ENCODE peak calls at places on chromosomes 1 and 21, in ten cellular contexts. Z, N, T, E, C, S, K, P, U and V are unnamed samples.

GRCh38 chr1:226723640-226724532 is 15.2 kb downstream of the ITPKB start:
- DNase-seq in Z (no peak), C (peak), P (no peak), K (no peak), U (peak), E (peak), N (peak), T (no peak), S (peak), V (peak)

GRCh38 chr1:1943834-1944570 is 24.9 kb upstream of the TMEM52 start:
- DNase-seq in S (peak), T (peak), P (peak), C (peak), K (peak), Z (peak), U (peak), N (peak), E (peak), V (peak)

GRCh38 chr1:232586679-232587078 is 43.3 kb downstream of the SIPA1L2 start:
- DNase-seq in E (no peak), Z (no peak), K (no peak), P (no peak), N (no peak), S (no peak), U (no peak), C (no peak), T (no peak), V (no peak)

GRCh38 chr1:65514083-65514482 is 93.6 kb downstream of the LEPR start:
- DNase-seq in Z (no peak), T (no peak), K (peak), P (no peak), C (peak), N (no peak), U (no peak), E (no peak), S (no peak), V (no peak)

GRCh38 chr1:11942280-11942679 is 7.8 kb downstream of the PLOD1 start:
- DNase-seq in E (no peak), K (no peak), S (no peak), T (no peak), Z (no peak), C (no peak), U (no peak), N (no peak), P (no peak), V (no peak)

GRCh38 chr1:238558156-238558555 is 667.4 kb upstream of the ZP4 start:
- DNase-seq in C (peak), T (no peak), S (no peak), E (no peak), U (no peak), N (peak), Z (no peak), K (no peak), P (no peak), V (no peak)

GRCh38 chr1:14826172-14826636 is 227.7 kb downstream of the KAZN start:
- DNase-seq in Z (no peak), E (no peak), T (no peak), N (no peak), U (no peak), C (peak), P (no peak), K (peak), S (no peak), V (no peak)

GRCh38 chr1:36796101-36796590 is 238.2 kb downstream of the GRIK3 start:
- DNase-seq in T (no peak), Z (no peak), E (no peak), P (no peak), C (no peak), K (no peak), U (no peak), N (no peak), S (no peak), V (no peak)

GRCh38 chr21:46295177-46295711 is 9.1 kb downstream of the YBEY start:
- DNase-seq in Z (no peak), U (peak), C (peak), T (no peak), E (no peak), N (no peak), P (no peak), S (peak), K (no peak), V (peak)

GRCh38 chr1:32830092-32830852 is 12.8 kb downstream of the S100PBP start:
- DNase-seq in Z (no peak), T (no peak), U (no peak), K (no peak), E (no peak), S (no peak), P (no peak), N (no peak), C (no peak), V (no peak)

GRCh38 chr1:17195731-17196130 is 9.2 kb upstream of the PADI1 start:
- DNase-seq in N (no peak), C (no peak), E (no peak), Z (no peak), U (no peak), S (peak), P (no peak), T (no peak), K (no peak), V (no peak)

GRCh38 chr1:108502624-108503023 is 52.5 kb downstream of the NBPF6 start:
- DNase-seq in K (no peak), N (no peak), C (peak), E (no peak), U (no peak), T (no peak), Z (no peak), S (no peak), P (no peak), V (no peak)

GRCh38 chr1:22196041-22196440 is 53.1 kb upstream of the WNT4 start:
- DNase-seq in E (peak), C (no peak), T (no peak), N (no peak), P (no peak), K (no peak), U (no peak), Z (no peak), S (no peak), V (no peak)

GRCh38 chr1:59641861-59642260 is 172.9 kb upstream of the HOOK1 start:
- DNase-seq in T (no peak), Z (no peak), K (no peak), P (no peak), N (no peak), S (peak), U (no peak), C (peak), E (no peak), V (peak)

GRCh38 chr1:2834741-2835564 is 33.5 kb upstream of the TTC34 start:
- DNase-seq in N (no peak), C (no peak), K (no peak), E (no peak), S (no peak), P (no peak), T (peak), U (no peak), Z (no peak), V (no peak)

GRCh38 chr1:111179968-111180533 is 20.4 kb downstream of the DENND2D start:
- DNase-seq in S (no peak), U (no peak), Z (no peak), C (no peak), N (no peak), P (no peak), T (no peak), K (no peak), E (no peak), V (no peak)

GRCh38 chr1:171245458-171246064 is 2.7 kb upstream of the FMO1 start:
- DNase-seq in N (peak), S (peak), K (no peak), E (peak), P (peak), Z (no peak), U (peak), C (peak), T (no peak), V (peak)

GRCh38 chr1:211951856-211952255 is 83.5 kb downstream of the INTS7 start:
- DNase-seq in K (no peak), E (no peak), T (no peak), P (peak), N (peak), U (no peak), C (peak), Z (no peak), S (no peak), V (no peak)

GRCh38 chr21:27734146-27734545 is 767.3 kb upstream of the ADAMTS5 start:
- DNase-seq in Z (no peak), S (no peak), C (peak), P (no peak), N (no peak), T (no peak), U (no peak), K (no peak), E (no peak), V (peak)

GRCh38 chr1:177424746-177425145 is 254.0 kb downstream of the BRINP2 start:
- DNase-seq in K (no peak), Z (no peak), S (no peak), E (no peak), C (no peak), P (no peak), T (no peak), U (no peak), N (no peak), V (no peak)

GRCh38 chr1:99606306-99606705 is 39.6 kb upstream of the PALMD start:
- DNase-seq in E (no peak), K (no peak), S (no peak), Z (no peak), C (no peak), N (no peak), U (no peak), P (no peak), T (no peak), V (no peak)

GRCh38 chr1:24236170-24237045 is 49.3 kb upstream of the IFNLR1 start:
- DNase-seq in S (peak), N (peak), T (no peak), K (no peak), U (peak), P (no peak), Z (no peak), E (peak), C (peak), V (peak)

GRCh38 chr1:44408181-44409018 is 3.3 kb downstream of the RNF220 start:
- DNase-seq in E (peak), P (peak), C (peak), S (peak), U (peak), N (no peak), K (no peak), T (peak), Z (no peak), V (peak)

GRCh38 chr1:21634481-21635137 is 34.5 kb downstream of the RAP1GAP start:
- DNase-seq in C (no peak), K (no peak), U (no peak), E (no peak), Z (no peak), S (no peak), P (no peak), T (no peak), N (no peak), V (no peak)

GRCh38 chr1:224219011-224219611 is 36.1 kb downstream of the DEGS1 start:
- DNase-seq in U (no peak), Z (no peak), N (no peak), P (no peak), C (no peak), T (no peak), K (no peak), S (no peak), E (no peak), V (no peak)

GRCh38 chr1:93676424-93676823 is 5.2 kb downstream of the BCAR3 start:
- DNase-seq in S (no peak), N (no peak), C (peak), T (no peak), E (no peak), P (no peak), K (peak), U (no peak), Z (no peak), V (no peak)

GRCh38 chr1:153353226-153353947 is 4.3 kb upstream of the S100A9 start:
- DNase-seq in P (no peak), T (no peak), U (no peak), C (peak), S (peak), Z (no peak), K (no peak), N (peak), E (peak), V (peak)

GRCh38 chr1:23779826-23780371 is 1.7 kb downstream of the PITHD1 start:
- DNase-seq in C (no peak), P (no peak), U (no peak), T (no peak), N (peak), E (no peak), K (no peak), Z (no peak), S (no peak), V (no peak)

GRCh38 chr1:37987679-37988078 is 2.1 kb downstream of the SF3A3 start:
- DNase-seq in S (no peak), N (no peak), E (no peak), Z (no peak), C (no peak), U (no peak), P (no peak), T (no peak), K (no peak), V (no peak)

GRCh38 chr21:14453339-14453738 is 70.4 kb upstream of the HSPA13 start:
- DNase-seq in P (peak), Z (no peak), E (no peak), T (no peak), N (no peak), C (no peak), K (no peak), U (peak), S (no peak), V (no peak)

GRCh38 chr1:44698138-44698537 is 23.6 kb downstream of the ARMH1 start:
- DNase-seq in K (no peak), U (no peak), C (no peak), E (no peak), N (no peak), Z (no peak), P (no peak), T (no peak), S (no peak), V (no peak)

GRCh38 chr1:53593758-53594380 is 134.7 kb downstream of the DMRTB1 start:
- DNase-seq in C (peak), K (no peak), E (peak), Z (no peak), P (no peak), T (no peak), N (no peak), U (peak), S (peak), V (peak)

GRCh38 chr1:159211331-159212136 is 6.9 kb downstream of the ACKR1 start:
- DNase-seq in E (peak), U (peak), P (peak), N (peak), C (peak), K (no peak), S (peak), T (no peak), Z (peak), V (peak)